ENCODE peak calls at places on chromosomes 5 and 9, in four cellular contexts. R, W, P and F are unnamed samples.

GRCh38 chr9:76691761-76692313 is 72.4 kb upstream of the PCA3 start:
- DNase-seq in R (no peak), W (no peak), P (no peak), F (no peak)

GRCh38 chr9:95313010-95313498 is 4.5 kb downstream of the FANCC start:
- DNase-seq in P (peak), R (peak), W (peak), F (peak)

GRCh38 chr9:18638448-18639249 is 164.7 kb downstream of the ADAMTSL1 start:
- DNase-seq in W (no peak), P (no peak), R (no peak), F (no peak)

GRCh38 chr5:115360036-115360685 is 63.7 kb upstream of the CCDC112 start:
- DNase-seq in W (no peak), R (no peak), P (no peak), F (no peak)

GRCh38 chr5:142636698-142637324 is 49.1 kb downstream of the FGF1 start:
- DNase-seq in P (no peak), W (no peak), R (no peak), F (no peak)

GRCh38 chr9:112789493-112789892 is 38.9 kb downstream of the SNX30 start:
- DNase-seq in P (no peak), R (no peak), W (no peak), F (no peak)

GRCh38 chr9:109745335-109746283 is 34.4 kb upstream of the PALM2AKAP2 start:
- DNase-seq in W (no peak), R (peak), P (no peak), F (peak)

GRCh38 chr9:19901586-19901985 is 112.7 kb upstream of the SLC24A2 start:
- DNase-seq in R (no peak), W (no peak), P (no peak), F (no peak)

GRCh38 chr5:62306494-62307363 is 723 bp downstream of the KIF2A start:
- DNase-seq in P (peak), W (peak), R (peak), F (peak)

GRCh38 chr9:116855881-116856662 is 169.0 kb downstream of the TRIM32 start:
- DNase-seq in P (no peak), R (no peak), W (no peak), F (no peak)

GRCh38 chr5:114830114-114830513 is 339.6 kb downstream of the TRIM36 start:
- DNase-seq in P (no peak), W (no peak), R (no peak), F (no peak)

GRCh38 chr5:137176609-137177008 is 322.5 kb downstream of the SPOCK1 start:
- DNase-seq in R (no peak), P (no peak), W (no peak), F (no peak)

GRCh38 chr5:61631438-61631941 is 299.4 kb downstream of the ZSWIM6 start:
- DNase-seq in P (no peak), R (peak), W (no peak), F (no peak)

GRCh38 chr5:90182726-90183125 is 226.8 kb downstream of the CETN3 start:
- DNase-seq in R (no peak), P (no peak), W (no peak), F (no peak)

GRCh38 chr5:69105996-69106906 is 12.4 kb downstream of the SLC30A5 start:
- DNase-seq in W (no peak), P (peak), R (no peak), F (no peak)

GRCh38 chr9:83322438-83322837 is 215.8 kb downstream of the FRMD3 start:
- DNase-seq in P (no peak), R (no peak), W (no peak), F (no peak)

GRCh38 chr5:125492977-125493376 is 746.5 kb upstream of the ZNF608 start:
- DNase-seq in P (no peak), R (no peak), W (no peak), F (no peak)

GRCh38 chr5:14101922-14102321 is 41.2 kb upstream of the TRIO start:
- DNase-seq in W (no peak), P (no peak), R (no peak), F (no peak)

GRCh38 chr5:141881886-141882285 is 3.7 kb upstream of the PCDH1 start:
- DNase-seq in R (no peak), P (no peak), W (no peak), F (no peak)

GRCh38 chr9:89473762-89474469 is 24.0 kb downstream of the SEMA4D start:
- DNase-seq in W (no peak), P (no peak), R (no peak), F (no peak)

GRCh38 chr5:109611505-109611904 is 78.2 kb upstream of the MAN2A1 start:
- DNase-seq in W (no peak), R (no peak), P (no peak), F (peak)

GRCh38 chr5:143191720-143192119 is 211.8 kb downstream of the NR3C1 start:
- DNase-seq in P (no peak), W (no peak), R (no peak), F (no peak)

GRCh38 chr5:25119654-25120053 is 474.9 kb upstream of the CDH10 start:
- DNase-seq in P (no peak), R (no peak), W (peak), F (no peak)

GRCh38 chr9:135711411-135711810 is 9.4 kb downstream of the KCNT1 start:
- DNase-seq in W (no peak), P (no peak), R (no peak), F (no peak)

GRCh38 chr5:151153300-151153699 is 4.3 kb downstream of the ANXA6 start:
- DNase-seq in P (no peak), R (no peak), W (no peak), F (no peak)

GRCh38 chr9:31671011-31671410 is 713.4 kb upstream of the ACO1 start:
- DNase-seq in W (no peak), P (no peak), R (no peak), F (no peak)

GRCh38 chr5:77104813-77105212 is 17.7 kb upstream of the ZBED3 start:
- DNase-seq in P (no peak), W (no peak), R (no peak), F (no peak)

GRCh38 chr9:114883709-114884108 is 46.7 kb downstream of the TNFSF8 start:
- DNase-seq in W (no peak), P (no peak), R (no peak), F (no peak)

GRCh38 chr9:114884787-114885452 is 45.5 kb downstream of the TNFSF8 start:
- DNase-seq in R (no peak), P (no peak), W (peak), F (no peak)

GRCh38 chr9:114880276-114880891 is 50.0 kb downstream of the TNFSF8 start:
- DNase-seq in W (no peak), P (no peak), R (no peak), F (no peak)

DNA sequence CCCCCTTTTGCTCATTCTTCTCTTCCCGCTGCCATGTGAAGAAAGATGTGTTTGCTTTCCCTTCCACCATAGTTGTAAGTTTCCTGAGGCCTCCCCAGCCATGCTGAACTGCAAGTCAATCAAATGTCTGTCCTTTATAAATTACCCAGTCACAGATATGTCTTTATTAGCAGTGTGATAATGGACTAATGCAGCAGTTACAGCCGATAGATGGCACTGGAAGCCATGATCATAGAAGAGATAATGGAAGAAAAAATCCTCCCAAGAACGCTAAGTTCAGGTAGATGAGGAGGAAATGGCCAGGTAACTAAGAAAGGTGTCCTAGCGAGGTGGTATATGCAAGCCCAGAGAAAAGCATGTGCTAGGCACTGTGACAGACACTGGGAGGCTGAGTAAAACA is 51.2 kb downstream of the TNFSF8 start:
- DNase-seq in P (no peak), R (no peak), W (no peak), F (no peak)
- TF ChIP-seq CTCF in P (no peak), R (no peak), W (no peak), F (no peak)

GRCh38 chr9:34125681-34126206 is 754 bp downstream of the DCAF12 start:
- DNase-seq in W (peak), P (no peak), R (no peak), F (peak)
- TF ChIP-seq CTCF in W (no peak), P (no peak), R (no peak), F (no peak)

DNA sequence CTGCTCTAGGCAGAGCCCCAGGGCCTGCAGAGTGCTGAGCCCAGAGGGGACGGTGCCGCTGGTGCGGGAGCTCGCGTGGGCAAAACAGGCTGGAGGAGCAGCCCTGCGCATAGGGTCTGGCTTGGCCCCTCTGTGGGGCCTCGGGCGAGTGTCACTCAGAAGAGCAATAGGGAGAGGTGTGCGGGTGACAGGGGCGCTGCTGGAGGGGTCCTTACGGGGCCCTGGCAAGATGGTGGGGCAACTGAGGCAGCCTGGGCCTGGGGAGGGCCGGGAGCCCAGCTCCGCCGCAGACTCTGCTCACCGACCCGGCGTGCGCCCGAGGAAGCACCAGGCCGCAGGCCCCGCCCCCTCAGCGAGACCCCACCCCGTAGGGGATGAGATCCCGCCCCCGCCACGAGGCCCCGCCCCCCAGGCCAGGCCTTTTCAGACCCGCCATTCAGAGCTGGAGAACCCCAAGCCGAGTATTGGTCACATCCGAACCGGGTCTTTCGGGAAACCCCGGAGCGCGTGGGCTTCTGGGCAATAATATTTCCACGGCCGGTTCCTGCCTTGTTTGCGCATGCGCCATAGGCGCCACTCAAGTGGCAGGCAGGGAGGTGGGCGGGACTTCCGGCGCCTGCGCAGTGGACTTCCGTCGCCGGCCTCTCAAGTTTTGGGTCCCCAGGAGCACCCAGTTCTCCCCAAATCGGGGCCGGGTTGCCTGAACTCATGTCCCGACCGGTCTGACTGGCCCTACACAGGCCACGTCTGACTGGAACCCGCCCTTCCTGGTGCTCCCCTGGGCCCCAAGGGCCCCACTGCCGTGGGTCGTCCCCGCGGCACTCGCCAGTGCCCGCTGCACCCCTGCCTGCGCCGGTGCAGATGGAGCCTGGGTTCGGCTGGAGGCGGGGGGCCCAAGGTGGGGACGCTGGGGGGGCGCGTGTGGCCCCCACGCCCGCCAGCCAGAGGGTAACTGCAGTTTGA is 1.3 kb upstream of the RNF208 start:
- DNase-seq in W (peak), P (peak), R (peak), F (peak)
- TF ChIP-seq CTCF in W (no peak), P (no peak), R (no peak), F (no peak)

DNA sequence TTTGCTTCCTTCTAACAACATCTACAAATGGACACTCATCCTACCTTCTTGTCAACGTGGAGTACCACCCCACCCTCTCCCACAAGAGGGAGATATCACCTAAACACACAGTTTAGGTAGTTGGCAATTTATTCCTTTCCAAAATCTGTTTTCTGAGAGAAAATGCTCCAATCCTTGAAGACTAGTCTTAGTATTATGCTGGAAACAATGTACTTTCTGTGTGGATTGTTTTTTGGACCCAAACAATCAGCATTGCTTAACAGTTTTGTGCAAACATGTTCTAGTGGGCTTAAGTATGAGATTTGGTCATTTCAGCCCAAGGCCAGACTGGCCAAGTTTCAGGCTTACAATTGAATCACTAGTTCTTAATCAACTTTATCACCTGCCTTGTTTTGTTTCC is 359.1 kb downstream of the ARHGEF28 start:
- DNase-seq in R (no peak), W (peak), P (no peak), F (no peak)
- TF ChIP-seq CTCF in R (peak), W (peak), P (no peak), F (no peak)

GRCh38 chr9:71780953-71781352 is 12.6 kb upstream of the CEMIP2 start:
- DNase-seq in R (no peak), P (no peak), W (no peak), F (no peak)

GRCh38 chr9:71778085-71778484 is 9.8 kb upstream of the CEMIP2 start:
- DNase-seq in W (no peak), P (no peak), R (no peak), F (no peak)

GRCh38 chr9:71781391-71781790 is 13.1 kb upstream of the CEMIP2 start:
- DNase-seq in R (no peak), P (no peak), W (no peak), F (no peak)

GRCh38 chr9:71783120-71783523 is 14.8 kb upstream of the CEMIP2 start:
- DNase-seq in P (peak), W (no peak), R (no peak), F (peak)
- TF ChIP-seq CTCF in P (peak), W (no peak), R (no peak), F (no peak)

DNA sequence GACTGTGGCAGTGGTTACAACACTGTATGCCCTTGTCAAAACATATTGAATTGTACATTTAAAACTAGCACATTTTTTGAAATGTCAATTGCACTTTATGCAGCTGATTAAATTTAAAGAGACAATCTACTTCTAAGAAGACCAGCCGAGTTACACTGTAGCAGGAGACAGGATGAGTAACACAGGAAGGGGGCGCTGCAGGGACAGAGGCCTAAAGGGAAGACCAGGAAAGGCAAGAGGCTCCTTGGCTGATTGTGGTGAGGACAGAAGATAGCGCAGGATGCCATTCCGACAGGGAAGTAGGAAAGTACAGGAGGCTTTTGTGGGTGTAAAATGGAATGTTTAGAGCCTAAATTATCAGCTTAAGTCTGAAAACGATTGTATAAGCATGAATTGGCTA is 28.2 kb upstream of the PPP2R2B start:
- DNase-seq in W (no peak), R (no peak), P (no peak), F (no peak)
- TF ChIP-seq CTCF in W (no peak), R (no peak), P (no peak), F (no peak)